ENCODE peak calls at places on chromosomes 11 and 22, in six cellular contexts. Y is PC-3, N is GM23338, V is HCT116, S is GM23248, O is neural progenitor cell. E is an unnamed sample.

GRCh38 chr11:95925011-95925410 is 1.1 kb upstream of the MTMR2 start:
- DNase-seq in O (peak), Y (peak), S (peak), N (peak), V (peak), E (no peak)

GRCh38 chr22:34841321-34841901 is 224.5 kb upstream of the ISX start:
- DNase-seq in N (peak), O (peak), V (no peak), S (no peak), Y (no peak), E (no peak)

GRCh38 chr11:34758262-34758661 is 137.4 kb downstream of the EHF start:
- DNase-seq in S (no peak), V (no peak), N (no peak), Y (no peak), O (no peak), E (no peak)

GRCh38 chr22:44133901-44134511 is 46.7 kb upstream of the PARVG start:
- DNase-seq in V (no peak), Y (no peak), N (no peak), S (no peak), O (no peak), E (no peak)

GRCh38 chr11:8035225-8035846 is 45.7 kb upstream of the TUB start:
- DNase-seq in N (no peak), O (no peak), S (no peak), Y (no peak), V (no peak), E (no peak)

GRCh38 chr11:78040691-78041379 is 17.8 kb upstream of the KCTD14 start:
- DNase-seq in Y (peak), N (peak), S (no peak), O (no peak), V (no peak), E (no peak)

GRCh38 chr11:19577391-19577831 is 135.2 kb upstream of the NAV2 start:
- DNase-seq in S (peak), N (no peak), O (no peak), Y (no peak), V (no peak), E (no peak)

GRCh38 chr11:14422052-14422813 is 63.2 kb upstream of the RRAS2 start:
- DNase-seq in N (peak), V (peak), Y (peak), S (peak), O (peak), E (no peak)

GRCh38 chr11:47991894-47992293 is 11.5 kb downstream of the PTPRJ start:
- DNase-seq in O (no peak), N (no peak), S (no peak), V (no peak), Y (no peak), E (no peak)

GRCh38 chr11:31793264-31793663 is 17.9 kb downstream of the PAX6 start:
- DNase-seq in O (no peak), Y (no peak), V (no peak), S (no peak), N (no peak), E (no peak)
- H3K27ac ChIP-seq in O (no peak), Y (no peak), V (no peak), S (no peak), N (no peak), E (no peak)

GRCh38 chr22:39296535-39296934 is 22.9 kb downstream of the RPL3 start:
- DNase-seq in V (no peak), O (no peak), N (no peak), S (no peak), Y (no peak), E (no peak)

GRCh38 chr22:39296981-39297489 is 22.4 kb downstream of the RPL3 start:
- DNase-seq in Y (no peak), S (no peak), N (no peak), V (no peak), O (no peak), E (no peak)

GRCh38 chr22:39299829-39300178 is 19.6 kb downstream of the RPL3 start:
- DNase-seq in N (peak), S (no peak), V (no peak), Y (no peak), O (no peak), E (peak)

GRCh38 chr22:39297490-39298193 is 21.8 kb downstream of the RPL3 start:
- DNase-seq in O (no peak), Y (no peak), N (peak), V (no peak), S (no peak), E (peak)

DNA sequence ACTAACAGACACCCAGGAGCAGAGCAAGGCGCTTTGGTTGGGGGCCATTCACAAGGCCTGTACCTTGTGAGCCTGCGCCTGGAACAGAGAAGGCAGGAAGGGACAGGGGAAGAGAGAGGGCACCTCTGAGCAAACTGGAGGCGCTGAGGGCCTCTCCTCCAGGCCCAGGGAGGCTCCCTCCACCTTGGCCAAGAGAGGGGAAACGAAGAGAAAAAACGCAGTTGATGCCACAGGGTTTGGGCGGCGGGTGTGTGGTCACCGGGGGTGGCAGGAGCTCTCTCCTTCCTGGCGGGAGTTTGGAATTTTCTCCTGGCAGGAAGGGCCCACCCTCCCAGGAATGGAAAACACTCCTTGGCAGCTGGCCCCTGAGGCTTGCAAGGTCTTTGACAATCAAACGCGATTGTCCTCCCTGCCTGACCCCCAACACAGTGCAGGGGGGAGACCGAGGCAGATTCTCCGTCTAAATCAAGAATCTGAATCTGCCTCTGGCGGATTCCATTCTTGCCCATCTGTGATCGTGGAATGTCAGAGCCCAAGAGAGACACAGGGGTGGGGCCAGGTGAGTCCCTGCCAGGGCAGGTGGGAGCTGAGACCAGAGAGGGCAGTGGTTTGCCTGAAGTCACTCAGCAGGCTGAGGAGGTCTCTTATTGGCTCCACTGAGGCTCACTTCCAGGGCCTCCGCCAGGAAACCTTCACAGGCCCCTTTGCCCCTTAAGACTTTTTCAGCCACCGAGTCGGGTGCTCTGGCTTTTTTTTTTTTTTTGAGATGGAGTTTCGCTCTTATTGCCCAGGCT is 21.0 kb downstream of the RPL3 start:
- DNase-seq in V (no peak), S (no peak), O (no peak), N (no peak), Y (no peak), E (no peak)
- TF ChIP-seq EZH2phosphoT487 in V (no peak), S (no peak), O (no peak), N (no peak), Y (no peak), E (no peak)

GRCh38 chr11:64846998-64847666 is 2.7 kb upstream of the CDC42BPG start:
- DNase-seq in V (peak), O (peak), N (peak), Y (peak), S (peak), E (peak)
- H2AFZ ChIP-seq in V (peak), O (no peak), N (peak), Y (no peak), S (peak), E (no peak)

GRCh38 chr22:27115410-27115809 is 458.0 kb downstream of the MIAT start:
- DNase-seq in N (no peak), S (no peak), V (no peak), O (no peak), Y (no peak), E (no peak)
- H3K27ac ChIP-seq in N (no peak), S (peak), V (no peak), O (no peak), Y (no peak), E (no peak)

DNA sequence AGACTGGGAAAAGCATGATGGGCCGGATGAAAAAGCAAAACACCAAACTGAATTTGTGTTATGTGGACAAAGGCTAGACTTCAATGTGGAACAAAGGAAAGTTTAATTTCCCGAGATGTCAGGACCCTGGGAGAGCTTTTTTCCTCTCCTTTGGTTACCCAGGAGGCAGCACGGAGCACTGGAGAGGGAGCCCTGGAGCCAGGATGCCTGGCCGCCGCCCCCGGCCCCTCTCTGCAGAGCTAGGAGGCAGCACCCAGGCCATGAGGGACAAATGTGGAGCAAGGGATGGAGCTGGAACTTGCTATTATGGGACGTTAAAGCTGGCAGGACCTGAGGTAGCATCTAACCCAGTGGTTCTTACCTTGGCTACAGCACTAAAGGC is 108.9 kb downstream of the MORC2 start:
- DNase-seq in Y (no peak), N (no peak), S (no peak), O (no peak), V (no peak), E (no peak)
- TF ChIP-seq EZH2phosphoT487 in Y (no peak), N (no peak), S (no peak), O (no peak), V (no peak), E (no peak)

GRCh38 chr11:110566577-110566976 is 136.8 kb downstream of the FDX1 start:
- DNase-seq in O (no peak), Y (no peak), S (no peak), N (no peak), V (no peak), E (no peak)

GRCh38 chr11:110565344-110565684 is 135.6 kb downstream of the FDX1 start:
- DNase-seq in N (peak), O (peak), Y (no peak), S (peak), V (peak), E (no peak)

GRCh38 chr11:110565690-110566336 is 136.1 kb downstream of the FDX1 start:
- DNase-seq in S (no peak), Y (peak), V (no peak), O (no peak), N (peak), E (no peak)

DNA sequence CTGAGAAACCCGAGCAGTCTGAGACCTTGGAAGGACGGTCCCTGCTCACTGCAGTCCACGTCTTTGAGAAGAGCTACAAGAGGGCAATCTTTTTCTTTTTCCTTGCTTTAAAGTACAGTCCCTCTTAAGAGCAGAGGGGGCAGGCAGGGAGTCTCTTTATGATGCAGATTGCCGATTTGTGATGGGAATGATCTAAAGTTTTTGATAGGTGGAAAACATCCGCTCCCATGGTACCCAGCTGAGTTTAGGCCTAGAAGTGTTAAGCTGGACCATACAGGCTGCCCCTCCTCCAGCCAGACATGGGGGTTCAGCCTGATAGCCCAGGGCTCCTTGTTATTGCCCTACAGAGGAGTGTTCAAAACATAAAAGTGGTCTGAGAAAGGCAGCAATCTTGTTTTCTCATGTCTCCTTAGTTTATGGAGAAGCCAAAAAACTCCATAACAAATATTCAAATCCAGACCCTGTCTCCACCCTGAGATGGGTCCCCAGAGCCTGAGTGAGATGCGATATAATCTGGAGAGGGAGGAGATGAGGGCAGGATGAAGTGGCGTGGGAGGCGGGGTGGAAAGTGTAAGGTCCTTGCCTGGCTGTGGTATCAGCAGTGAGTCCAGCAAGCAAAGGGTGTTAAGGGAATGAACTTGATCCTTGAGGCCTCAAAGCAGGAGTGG is 135.1 kb downstream of the FDX1 start:
- DNase-seq in O (peak), V (no peak), N (peak), S (no peak), Y (no peak), E (no peak)
- H2AFZ ChIP-seq in O (no peak), V (no peak), N (peak), S (peak), Y (no peak), E (no peak)

DNA sequence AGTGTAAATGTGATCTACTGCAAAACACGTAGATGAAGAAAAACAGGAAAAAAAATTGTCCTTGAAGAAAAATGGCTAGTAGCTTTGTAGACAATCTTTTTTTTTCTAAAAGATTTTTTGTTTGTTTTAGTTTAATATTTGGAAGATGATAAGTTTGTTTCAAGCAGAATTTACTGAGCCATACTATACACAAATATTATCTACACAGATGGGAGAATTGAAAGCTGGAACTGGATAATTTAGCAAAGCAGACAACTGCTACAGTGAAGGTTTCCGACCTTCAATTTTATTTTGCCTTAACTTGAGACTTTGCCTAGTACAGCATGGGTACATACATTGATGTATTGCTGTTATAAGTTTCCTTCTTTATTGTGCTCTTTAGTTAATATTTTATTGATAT is 313.0 kb upstream of the PDGFD start:
- DNase-seq in N (no peak), S (no peak), Y (no peak), V (no peak), O (no peak), E (no peak)
- H3K27ac ChIP-seq in N (no peak), S (no peak), Y (no peak), V (no peak), O (no peak), E (no peak)